ENCODE peak calls at places on chromosomes 11 and 22, in four cellular contexts. One of them, this sample, is unnamed.

GRCh38 chr11:2559527-2560311 is 114.9 kb downstream of the KCNQ1 start:
- DNase-seq in HepG2: no peak
- DNase-seq in GM12878: no peak
- DNase-seq in H1: no peak
- DNase-seq in this sample: no peak

GRCh38 chr11:33867996-33868645 is 23.8 kb downstream of the LMO2 start:
- DNase-seq in HepG2: no peak
- DNase-seq in GM12878: no peak
- DNase-seq in H1: no peak
- DNase-seq in this sample: no peak

GRCh38 chr11:118532852-118533768 is 2.1 kb downstream of the TMEM25 start:
- DNase-seq in HepG2: no peak
- DNase-seq in GM12878: no peak
- DNase-seq in H1: no peak
- DNase-seq in this sample: no peak

GRCh38 chr22:22215659-22216449 is 28.7 kb upstream of the VPREB1 start:
- DNase-seq in HepG2: no peak
- DNase-seq in GM12878: no peak
- DNase-seq in H1: no peak
- DNase-seq in this sample: no peak

GRCh38 chr22:24189249-24190158 is 8.2 kb downstream of the SUSD2 start:
- DNase-seq in HepG2: peak; percentile 52
- DNase-seq in GM12878: no peak
- DNase-seq in H1: peak; percentile 46
- DNase-seq in this sample: peak; percentile 95

GRCh38 chr22:37462983-37463382 is 23.2 kb downstream of the MFNG start:
- DNase-seq in HepG2: peak; percentile 28
- DNase-seq in GM12878: no peak
- DNase-seq in H1: no peak
- DNase-seq in this sample: no peak

GRCh38 chr11:105609832-105610781 is at the start of gene GRIA4:
- DNase-seq in HepG2: no peak
- DNase-seq in GM12878: no peak
- DNase-seq in H1: no peak
- DNase-seq in this sample: peak; percentile 79

GRCh38 chr11:32244453-32244852 is 153.6 kb downstream of the RCN1 start:
- DNase-seq in HepG2: no peak
- DNase-seq in GM12878: no peak
- DNase-seq in H1: no peak
- DNase-seq in this sample: no peak

GRCh38 chr11:112297248-112297866 is 36.7 kb upstream of the PLET1 start:
- DNase-seq in HepG2: no peak
- DNase-seq in GM12878: no peak
- DNase-seq in H1: no peak
- DNase-seq in this sample: no peak

GRCh38 chr11:66693356-66694055 is 15.8 kb upstream of the RBM4B start:
- DNase-seq in HepG2: no peak
- DNase-seq in GM12878: no peak
- DNase-seq in H1: no peak
- DNase-seq in this sample: peak; percentile 17

GRCh38 chr11:84714316-84714780 is 912.8 kb downstream of the DLG2 start:
- DNase-seq in HepG2: peak; percentile 58
- DNase-seq in GM12878: no peak
- DNase-seq in H1: no peak
- DNase-seq in this sample: peak; percentile 26

GRCh38 chr22:16970446-16970845 is 37.6 kb downstream of the GAB4 start:
- DNase-seq in HepG2: no peak
- DNase-seq in GM12878: no peak
- DNase-seq in H1: no peak
- DNase-seq in this sample: no peak

GRCh38 chr11:78647986-78648875 is 73.6 kb upstream of the NARS2 start:
- DNase-seq in HepG2: no peak
- DNase-seq in GM12878: no peak
- DNase-seq in H1: no peak
- DNase-seq in this sample: peak; percentile 16

GRCh38 chr22:27075028-27075678 is 417.8 kb downstream of the MIAT start:
- DNase-seq in HepG2: no peak
- DNase-seq in GM12878: no peak
- DNase-seq in H1: no peak
- DNase-seq in this sample: no peak

GRCh38 chr22:41237707-41238569 is 2.8 kb downstream of the CHADL start:
- DNase-seq in HepG2: no peak
- DNase-seq in GM12878: peak; percentile 21
- DNase-seq in H1: no peak
- DNase-seq in this sample: peak; percentile 61

GRCh38 chr11:48098024-48098423 is 117.7 kb downstream of the PTPRJ start:
- DNase-seq in HepG2: no peak
- DNase-seq in GM12878: no peak
- DNase-seq in H1: no peak
- DNase-seq in this sample: no peak

GRCh38 chr11:94586978-94587377 is 19.8 kb downstream of the PIWIL4 start:
- DNase-seq in HepG2: no peak
- DNase-seq in GM12878: no peak
- DNase-seq in H1: no peak
- DNase-seq in this sample: no peak

GRCh38 chr11:95567685-95568084 is 221.9 kb downstream of the FAM76B start:
- DNase-seq in HepG2: no peak
- DNase-seq in GM12878: no peak
- DNase-seq in H1: no peak
- DNase-seq in this sample: no peak

GRCh38 chr11:85316967-85317366 is 310.2 kb downstream of the DLG2 start:
- DNase-seq in HepG2: no peak
- DNase-seq in GM12878: peak; percentile 72
- DNase-seq in H1: no peak
- DNase-seq in this sample: no peak

GRCh38 chr22:23213031-23213555 is 32.8 kb downstream of the BCR start:
- DNase-seq in HepG2: no peak
- DNase-seq in GM12878: no peak
- DNase-seq in H1: no peak
- DNase-seq in this sample: no peak

GRCh38 chr22:38429460-38430128 is 25.4 kb downstream of the KCNJ4 start:
- DNase-seq in HepG2: no peak
- DNase-seq in GM12878: no peak
- DNase-seq in H1: no peak
- DNase-seq in this sample: no peak

GRCh38 chr11:10979529-10979928 is 121.7 kb upstream of the ZBED5 start:
- DNase-seq in HepG2: no peak
- DNase-seq in GM12878: no peak
- DNase-seq in H1: no peak
- DNase-seq in this sample: no peak

GRCh38 chr11:120342226-120342625 is 6.0 kb downstream of the ARHGEF12 start:
- DNase-seq in HepG2: no peak
- DNase-seq in GM12878: no peak
- DNase-seq in H1: no peak
- DNase-seq in this sample: no peak

GRCh38 chr11:110430267-110431211 is 791 bp downstream of the FDX1 start:
- DNase-seq in HepG2: peak; percentile 47
- DNase-seq in GM12878: peak; percentile 8
- DNase-seq in H1: no peak
- DNase-seq in this sample: no peak

GRCh38 chr11:46519351-46519750 is 74.5 kb downstream of the AMBRA1 start:
- DNase-seq in HepG2: peak; percentile 63
- DNase-seq in GM12878: no peak
- DNase-seq in H1: no peak
- DNase-seq in this sample: no peak

GRCh38 chr22:37503850-37504249 is 15.4 kb downstream of the CARD10 start:
- DNase-seq in HepG2: peak; percentile 38
- DNase-seq in GM12878: no peak
- DNase-seq in H1: no peak
- DNase-seq in this sample: no peak

GRCh38 chr11:131099013-131099412 is 182.7 kb upstream of the SNX19 start:
- DNase-seq in HepG2: peak; percentile 75
- DNase-seq in GM12878: no peak
- DNase-seq in H1: no peak
- DNase-seq in this sample: no peak

GRCh38 chr22:32501797-32502290 is 27.2 kb downstream of the FBXO7 start:
- DNase-seq in HepG2: no peak
- DNase-seq in GM12878: no peak
- DNase-seq in H1: no peak
- DNase-seq in this sample: no peak

GRCh38 chr11:86101941-86102407 is 33.1 kb upstream of the PICALM start:
- DNase-seq in HepG2: no peak
- DNase-seq in GM12878: no peak
- DNase-seq in H1: no peak
- DNase-seq in this sample: no peak

GRCh38 chr11:82229346-82229745 is 504.3 kb downstream of the FAM181B start:
- DNase-seq in HepG2: peak; percentile 12
- DNase-seq in GM12878: no peak
- DNase-seq in H1: no peak
- DNase-seq in this sample: peak; percentile 7

GRCh38 chr22:38850941-38851849 is 7.4 kb upstream of the NPTXR start:
- DNase-seq in HepG2: no peak
- DNase-seq in GM12878: no peak
- DNase-seq in H1: no peak
- DNase-seq in this sample: no peak

GRCh38 chr11:73991471-73992006 is 8.9 kb upstream of the UCP2 start:
- DNase-seq in HepG2: no peak
- DNase-seq in GM12878: peak; percentile 60
- DNase-seq in H1: no peak
- DNase-seq in this sample: no peak

GRCh38 chr11:125869526-125869925 is 17.9 kb upstream of the HYLS1 start:
- DNase-seq in HepG2: no peak
- DNase-seq in GM12878: no peak
- DNase-seq in H1: no peak
- DNase-seq in this sample: no peak

GRCh38 chr11:62603072-62603408 is 1.4 kb upstream of the MTA2 start:
- DNase-seq in HepG2: no peak
- DNase-seq in GM12878: no peak
- DNase-seq in H1: no peak
- DNase-seq in this sample: no peak

GRCh38 chr11:19742595-19743292 is 30.1 kb downstream of the NAV2 start:
- DNase-seq in HepG2: peak; percentile 52
- DNase-seq in GM12878: no peak
- DNase-seq in H1: peak; percentile 49
- DNase-seq in this sample: peak; percentile 68

GRCh38 chr11:46724088-46724487 is 5.1 kb downstream of the F2 start:
- DNase-seq in HepG2: no peak
- DNase-seq in GM12878: no peak
- DNase-seq in H1: no peak
- DNase-seq in this sample: no peak

GRCh38 chr22:48827904-48828555 is 999.6 kb downstream of the BRD1 start:
- DNase-seq in HepG2: no peak
- DNase-seq in GM12878: no peak
- DNase-seq in H1: no peak
- DNase-seq in this sample: no peak

GRCh38 chr22:39123811-39124668 is 27.0 kb downstream of the APOBEC3H start:
- DNase-seq in HepG2: no peak
- DNase-seq in GM12878: no peak
- DNase-seq in H1: no peak
- DNase-seq in this sample: peak; percentile 1

GRCh38 chr22:27800250-27801131 is 1.1 kb downstream of the MN1 start:
- DNase-seq in HepG2: no peak
- DNase-seq in GM12878: no peak
- DNase-seq in H1: no peak
- DNase-seq in this sample: peak; percentile 70

GRCh38 chr11:64341429-64341828 is 1.4 kb downstream of the CCDC88B start:
- DNase-seq in HepG2: no peak
- DNase-seq in GM12878: no peak
- DNase-seq in H1: no peak
- DNase-seq in this sample: no peak
- H2AFZ ChIP-seq in HepG2: no peak overlapping the region
- H2AFZ ChIP-seq in GM12878: no peak overlapping the region
- H2AFZ ChIP-seq in H1: no peak overlapping the region
- H2AFZ ChIP-seq in this sample: no peak overlapping the region

DNA sequence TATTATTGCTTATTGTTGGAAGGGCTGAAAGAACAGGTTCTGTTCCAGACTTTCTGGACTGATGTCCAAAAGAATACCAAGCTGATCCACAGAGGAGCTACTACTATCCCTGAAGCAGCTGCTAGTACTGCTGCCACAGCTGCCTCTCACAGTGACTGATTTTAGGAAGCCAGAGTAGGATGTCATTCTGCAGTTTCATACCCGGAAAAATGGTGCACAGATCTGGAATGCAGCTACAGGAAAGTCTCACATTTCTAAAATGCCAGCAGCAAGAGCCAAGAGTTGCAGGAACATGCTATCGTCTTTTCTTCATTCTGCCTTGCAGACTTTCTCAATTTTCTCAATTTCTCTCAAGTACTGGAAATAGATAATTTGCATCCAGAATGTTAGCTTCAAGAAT is 19.3 kb upstream of the CCDC179 start:
- DNase-seq in HepG2: no peak
- DNase-seq in GM12878: no peak
- DNase-seq in H1: no peak
- DNase-seq in this sample: no peak
- TF ChIP-seq TCF12 in HepG2: no peak
- TF ChIP-seq TCF12 in GM12878: no peak
- TF ChIP-seq TCF12 in H1: no peak
- TF ChIP-seq TCF12 in this sample: no peak

GRCh38 chr11:44938066-44938691 is 12.5 kb downstream of the TP53I11 start:
- DNase-seq in HepG2: no peak
- DNase-seq in GM12878: no peak
- DNase-seq in H1: no peak
- DNase-seq in this sample: no peak
- TF ChIP-seq TAF1 in HepG2: no peak
- TF ChIP-seq TAF1 in GM12878: no peak
- TF ChIP-seq TAF1 in H1: no peak
- TF ChIP-seq TAF1 in this sample: no peak

GRCh38 chr11:71451596-71452353 is 1.2 kb upstream of the NADSYN1 start:
- DNase-seq in HepG2: peak; percentile 14
- DNase-seq in GM12878: no peak
- DNase-seq in H1: peak; percentile 38
- DNase-seq in this sample: no peak
- H2AFZ ChIP-seq in HepG2: no peak overlapping the region
- H2AFZ ChIP-seq in GM12878: peak overlapping the region; percentile 66
- H2AFZ ChIP-seq in H1: no peak overlapping the region
- H2AFZ ChIP-seq in this sample: no peak overlapping the region

GRCh38 chr11:72937439-72937838 is 123.2 kb downstream of the ATG16L2 start:
- DNase-seq in HepG2: no peak
- DNase-seq in GM12878: no peak
- DNase-seq in H1: no peak
- DNase-seq in this sample: no peak

GRCh38 chr11:72943664-72944063 is 129.5 kb downstream of the ATG16L2 start:
- DNase-seq in HepG2: no peak
- DNase-seq in GM12878: no peak
- DNase-seq in H1: no peak
- DNase-seq in this sample: no peak

GRCh38 chr11:72935705-72936104 is 121.5 kb downstream of the ATG16L2 start:
- DNase-seq in HepG2: no peak
- DNase-seq in GM12878: no peak
- DNase-seq in H1: no peak
- DNase-seq in this sample: no peak

GRCh38 chr11:72940417-72940816 is 126.2 kb downstream of the ATG16L2 start:
- DNase-seq in HepG2: no peak
- DNase-seq in GM12878: no peak
- DNase-seq in H1: no peak
- DNase-seq in this sample: no peak

GRCh38 chr11:72939031-72939430 is 124.8 kb downstream of the ATG16L2 start:
- DNase-seq in HepG2: no peak
- DNase-seq in GM12878: no peak
- DNase-seq in H1: no peak
- DNase-seq in this sample: no peak
- TF ChIP-seq TCF12 in HepG2: no peak
- TF ChIP-seq TCF12 in GM12878: no peak
- TF ChIP-seq TCF12 in H1: no peak
- TF ChIP-seq TCF12 in this sample: no peak

This sample was measured in SK-N-SH.